ENCODE peak calls at places on chromosome 9, in ten cellular contexts. R is Peyer's patch; I is heart right ventricle; G is body of pancreas; F is naive thymus-derived CD4-positive, alpha-beta T cell; B is H9; C is cardiac muscle cell; K is CD8-positive, alpha-beta memory T cell; D is right cardiac atrium; Y is astrocyte. W is an unnamed sample.

GRCh38 chr9:96483197-96483596 is 33.2 kb downstream of the HABP4 start:
- DNase-seq in R (no peak), I (no peak), G (no peak), F (no peak), B (no peak), C (no peak), K (no peak), D (no peak), Y (no peak), W (no peak)

GRCh38 chr9:91500509-91501011 is 76.9 kb upstream of the NFIL3 start:
- DNase-seq in R (no peak), I (no peak), G (no peak), F (no peak), B (no peak), C (peak; percentile 85), K (no peak), D (no peak), Y (peak; percentile 96), W (no peak)

GRCh38 chr9:131270171-131271015 is 5.9 kb downstream of the FAM78A start:
- DNase-seq in R (peak; percentile 88), I (peak; percentile 81), G (peak; percentile 36), F (peak; percentile 61), B (peak; percentile 27), C (peak; percentile 32), K (peak; percentile 29), D (peak; percentile 92), Y (no peak), W (peak; percentile 51)

GRCh38 chr9:134223601-134224122 is 59.3 kb upstream of the RNU6ATAC start:
- DNase-seq in R (no peak), I (peak; percentile 3), G (no peak), F (no peak), B (no peak), C (no peak), K (no peak), D (peak; percentile 37), Y (no peak), W (no peak)

GRCh38 chr9:72299017-72299603 is 65.9 kb downstream of the ZFAND5 start:
- DNase-seq in R (no peak), I (no peak), G (no peak), F (no peak), B (no peak), C (no peak), K (no peak), D (no peak), Y (no peak), W (no peak)

GRCh38 chr9:90894956-90895687 is 93.5 kb downstream of the SYK start:
- DNase-seq in R (no peak), I (no peak), G (no peak), F (no peak), B (peak; percentile 59), C (no peak), K (no peak), D (no peak), Y (no peak), W (no peak)

GRCh38 chr9:74726581-74726980 is 161.1 kb downstream of the TRPM6 start:
- DNase-seq in R (no peak), I (no peak), G (no peak), F (no peak), B (no peak), C (no peak), K (no peak), D (no peak), Y (no peak), W (no peak)

GRCh38 chr9:125701351-125701750 is 5.7 kb downstream of the MAPKAP1 start:
- DNase-seq in R (no peak), I (no peak), G (no peak), F (no peak), B (peak; percentile 50), C (peak; percentile 50), K (no peak), D (no peak), Y (peak; percentile 88), W (no peak)

GRCh38 chr9:108441251-108441650 is 414.5 kb downstream of the ACTL7B start:
- DNase-seq in R (no peak), I (no peak), G (no peak), F (no peak), B (no peak), C (no peak), K (no peak), D (no peak), Y (no peak), W (no peak)

GRCh38 chr9:108443741-108444140 is 412.0 kb downstream of the ACTL7B start:
- DNase-seq in R (no peak), I (no peak), G (no peak), F (no peak), B (no peak), C (peak; percentile 68), K (no peak), D (no peak), Y (peak; percentile 73), W (no peak)

GRCh38 chr9:108442604-108443277 is 413.0 kb downstream of the ACTL7B start:
- DNase-seq in R (no peak), I (no peak), G (no peak), F (no peak), B (no peak), C (no peak), K (no peak), D (no peak), Y (no peak), W (no peak)

GRCh38 chr9:108444400-108445358 is 411.1 kb downstream of the ACTL7B start:
- DNase-seq in R (no peak), I (no peak), G (no peak), F (no peak), B (no peak), C (peak; percentile 86), K (no peak), D (no peak), Y (peak; percentile 95), W (no peak)

DNA sequence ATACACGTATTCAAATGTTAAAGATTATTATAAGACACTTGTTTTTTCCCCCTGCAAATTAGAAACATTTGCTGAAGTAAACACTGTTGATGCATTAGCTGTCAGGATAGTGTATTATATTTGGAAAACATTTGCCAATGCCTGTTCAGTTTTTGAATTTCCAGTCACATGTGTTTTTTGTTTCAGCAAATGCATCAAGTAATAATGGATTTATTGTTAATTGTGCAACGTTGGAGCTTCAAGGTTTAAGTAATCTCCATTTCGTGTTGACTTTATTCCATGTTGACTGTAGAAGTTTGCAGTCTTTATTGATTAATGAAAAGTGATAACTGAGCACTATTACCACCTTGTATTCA is 412.5 kb downstream of the ACTL7B start:
- DNase-seq in R (no peak), I (no peak), G (no peak), F (no peak), B (no peak), C (no peak), K (no peak), D (no peak), Y (no peak), W (no peak)
- H3K4me1 ChIP-seq in R (peaks cover 4% of the 10 kb centered on the region), I (no peaks in the 10 kb centered on the region), G (peaks cover 24% of the 10 kb centered on the region), F (no peaks in the 10 kb centered on the region), B (no peaks in the 10 kb centered on the region), C (no peaks in the 10 kb centered on the region), K (no peaks in the 10 kb centered on the region), D (no peaks in the 10 kb centered on the region), Y (peaks cover 41% of the 10 kb centered on the region), W (no peaks in the 10 kb centered on the region)

GRCh38 chr9:121760571-121760970 is 109.1 kb downstream of the DAB2IP start:
- DNase-seq in R (no peak), I (no peak), G (no peak), F (no peak), B (no peak), C (no peak), K (no peak), D (peak; percentile 11), Y (no peak), W (no peak)

GRCh38 chr9:121765021-121765950 is 113.9 kb downstream of the DAB2IP start:
- DNase-seq in R (no peak), I (peak; percentile 65), G (peak; percentile 85), F (no peak), B (no peak), C (peak; percentile 63), K (no peak), D (peak; percentile 79), Y (peak; percentile 47), W (no peak)

GRCh38 chr9:121763561-121764370 is 112.3 kb downstream of the DAB2IP start:
- DNase-seq in R (no peak), I (no peak), G (no peak), F (no peak), B (no peak), C (no peak), K (no peak), D (peak; percentile 34), Y (no peak), W (no peak)

GRCh38 chr9:121764371-121764730 is 112.9 kb downstream of the DAB2IP start:
- DNase-seq in R (no peak), I (no peak), G (no peak), F (no peak), B (no peak), C (no peak), K (no peak), D (peak; percentile 16), Y (no peak), W (no peak)

GRCh38 chr9:121763131-121763530 is 111.7 kb downstream of the DAB2IP start:
- DNase-seq in R (no peak), I (no peak), G (no peak), F (no peak), B (no peak), C (no peak), K (no peak), D (peak; percentile 24), Y (no peak), W (no peak)
- H3K27me3 ChIP-seq in R (no peaks in the 10 kb centered on the region), I (no peaks in the 10 kb centered on the region), G (no peaks in the 10 kb centered on the region), F (no peaks in the 10 kb centered on the region), B (no peaks in the 10 kb centered on the region), C (no peaks in the 10 kb centered on the region), K (no peaks in the 10 kb centered on the region), D (no peaks in the 10 kb centered on the region), Y (no peaks in the 10 kb centered on the region), W (no peaks in the 10 kb centered on the region)

GRCh38 chr9:93087971-93088655 is 7.9 kb upstream of the CARD19 start:
- DNase-seq in R (peak; percentile 38), I (no peak), G (no peak), F (no peak), B (no peak), C (no peak), K (no peak), D (no peak), Y (no peak), W (no peak)

GRCh38 chr9:93088656-93089015 is 7.4 kb upstream of the CARD19 start:
- DNase-seq in R (peak; percentile 14), I (no peak), G (no peak), F (no peak), B (no peak), C (no peak), K (no peak), D (no peak), Y (no peak), W (no peak)

GRCh38 chr9:93089024-93089423 is 7.0 kb upstream of the CARD19 start:
- DNase-seq in R (no peak), I (no peak), G (no peak), F (no peak), B (no peak), C (no peak), K (no peak), D (no peak), Y (no peak), W (no peak)

GRCh38 chr9:93090091-93090655 is 5.8 kb upstream of the CARD19 start:
- DNase-seq in R (peak; percentile 14), I (no peak), G (no peak), F (no peak), B (no peak), C (no peak), K (no peak), D (no peak), Y (no peak), W (no peak)

DNA sequence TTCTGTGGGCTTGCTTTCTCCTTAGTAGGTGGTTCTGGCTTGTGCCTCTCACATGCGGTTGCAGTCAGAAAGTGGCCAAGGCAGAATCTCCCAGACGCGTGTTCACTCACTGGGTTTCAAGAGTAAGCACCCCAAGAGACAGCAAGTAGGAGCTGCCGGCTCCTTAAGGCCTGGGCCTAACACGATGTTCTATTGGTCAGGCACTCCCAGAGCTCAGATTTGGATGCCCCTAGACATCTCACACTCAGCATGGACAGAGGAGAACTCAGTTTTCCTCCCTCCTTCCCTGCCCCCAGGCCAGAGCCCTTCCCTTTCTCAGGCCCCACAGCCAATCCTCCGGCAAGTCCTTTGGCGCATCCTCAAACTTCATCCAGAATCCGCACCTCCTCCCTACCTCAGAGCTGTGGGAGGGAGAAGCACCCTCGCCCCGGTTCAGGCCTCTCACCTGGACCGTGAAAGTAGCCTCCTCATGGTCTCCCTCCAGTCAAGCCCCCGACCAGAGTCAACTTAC is 6.5 kb upstream of the CARD19 start:
- DNase-seq in R (peak; percentile 43), I (no peak), G (no peak), F (no peak), B (peak; percentile 23), C (no peak), K (no peak), D (no peak), Y (no peak), W (no peak)
- H3K9me3 ChIP-seq in R (no peaks in the 10 kb centered on the region), I (peaks cover 14% of the 10 kb centered on the region), G (no peaks in the 10 kb centered on the region), F (no peaks in the 10 kb centered on the region), B (no peaks in the 10 kb centered on the region), C (no peaks in the 10 kb centered on the region), K (no peaks in the 10 kb centered on the region), D (no peaks in the 10 kb centered on the region), Y (peaks cover 14% of the 10 kb centered on the region), W (no peaks in the 10 kb centered on the region)

DNA sequence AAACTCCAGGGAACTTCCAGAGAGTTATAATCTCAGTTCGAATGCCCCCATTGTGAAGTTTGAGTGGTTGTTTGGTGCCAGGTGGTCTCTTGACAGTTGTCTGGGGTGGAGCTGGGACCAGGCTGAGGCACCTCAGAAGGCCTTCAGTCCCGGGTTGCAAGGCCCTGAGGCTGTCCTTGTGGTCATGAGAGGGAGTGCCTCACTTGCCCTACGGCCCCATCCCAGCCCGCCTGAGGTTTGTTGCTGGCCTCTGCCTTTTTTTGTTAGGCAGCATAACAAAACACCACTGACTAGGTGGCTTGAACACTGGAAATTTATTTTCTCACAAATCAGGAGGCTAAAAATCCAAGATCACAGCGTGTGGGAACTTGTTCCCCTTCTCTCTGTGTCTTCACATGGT is 73.0 kb upstream of the PAPPA start:
- DNase-seq in R (no peak), I (no peak), G (no peak), F (no peak), B (peak; percentile 44), C (no peak), K (no peak), D (no peak), Y (no peak), W (no peak)
- H3K4me1 ChIP-seq in R (no peaks in the 10 kb centered on the region), I (no peaks in the 10 kb centered on the region), G (no peaks in the 10 kb centered on the region), F (no peaks in the 10 kb centered on the region), B (no peaks in the 10 kb centered on the region), C (no peaks in the 10 kb centered on the region), K (no peaks in the 10 kb centered on the region), D (no peaks in the 10 kb centered on the region), Y (peaks cover 2% of the 10 kb centered on the region), W (no peaks in the 10 kb centered on the region)

W was measured in CD4-positive, alpha-beta memory T cell.